ENCODE peak calls at places on chromosomes 6 and 20, in seven cellular contexts. E, Q, Z, R, L, D and S are unnamed samples.

GRCh38 chr6:110067837-110068591 is 89.9 kb downstream of the GPR6 start:
- DNase-seq in E (no peak), L (no peak), D (no peak), Z (no peak), R (no peak), Q (no peak), S (no peak)

GRCh38 chr6:167056370-167056769 is 57.2 kb downstream of the CEP43 start:
- DNase-seq in Z (no peak), R (no peak), L (no peak), Q (no peak), D (no peak), E (peak), S (no peak)

GRCh38 chr6:69835414-69836179 is 30.8 kb upstream of the COL19A1 start:
- DNase-seq in E (peak), D (peak), R (peak), L (peak), Z (no peak), Q (no peak), S (no peak)

GRCh38 chr20:52379723-52380336 is 188.3 kb upstream of the ZFP64 start:
- DNase-seq in Z (no peak), L (peak), D (peak), R (peak), E (no peak), Q (peak), S (no peak)

GRCh38 chr20:63538204-63539091 is 1.3 kb upstream of the PTK6 start:
- DNase-seq in L (peak), Q (peak), D (no peak), R (peak), Z (no peak), E (no peak), S (no peak)

GRCh38 chr6:138088307-138088744 is 18.9 kb downstream of the PERP start:
- DNase-seq in E (no peak), Q (no peak), L (no peak), Z (no peak), D (no peak), R (peak), S (no peak)

GRCh38 chr6:109121411-109121810 is 26.1 kb downstream of the CEP57L1 start:
- DNase-seq in E (no peak), R (no peak), L (no peak), Z (no peak), D (no peak), Q (no peak), S (no peak)

GRCh38 chr6:56399672-56400263 is 152.4 kb upstream of the COL21A1 start:
- DNase-seq in R (no peak), E (no peak), Q (no peak), Z (no peak), L (no peak), D (no peak), S (no peak)

GRCh38 chr6:88708197-88708744 is 255.1 kb downstream of the RNGTT start:
- DNase-seq in Q (no peak), D (no peak), Z (no peak), R (no peak), E (no peak), L (no peak), S (no peak)

GRCh38 chr20:64232794-64233193 is 22.8 kb upstream of the PCMTD2 start:
- DNase-seq in R (no peak), Z (no peak), L (no peak), E (no peak), D (no peak), Q (peak), S (no peak)

GRCh38 chr6:170404697-170405096 is 98.1 kb downstream of the FAM120B start:
- DNase-seq in E (no peak), Q (no peak), R (no peak), L (no peak), D (no peak), Z (no peak), S (no peak)

GRCh38 chr6:28941681-28942448 is 18.1 kb upstream of the TRIM27 start:
- DNase-seq in D (no peak), Q (no peak), Z (no peak), R (no peak), L (peak), E (no peak), S (no peak)

GRCh38 chr6:3484946-3485345 is 28.1 kb upstream of the SLC22A23 start:
- DNase-seq in D (no peak), Q (no peak), L (no peak), R (no peak), Z (no peak), E (no peak), S (no peak)

GRCh38 chr20:54980321-54980960 is 505.0 kb downstream of the DOK5 start:
- DNase-seq in Q (no peak), D (peak), Z (no peak), L (no peak), E (peak), R (no peak), S (no peak)

GRCh38 chr6:81075974-81076373 is 676.5 kb downstream of the TENT5A start:
- DNase-seq in L (peak), Z (no peak), D (peak), Q (no peak), E (no peak), R (no peak), S (peak)

GRCh38 chr6:138769102-138769676 is 4.4 kb upstream of the CCDC28A start:
- DNase-seq in Q (no peak), E (no peak), L (no peak), Z (no peak), D (no peak), R (no peak), S (no peak)

GRCh38 chr20:22862645-22863230 is 172.4 kb upstream of the SSTR4 start:
- DNase-seq in L (no peak), D (no peak), E (no peak), Q (no peak), R (peak), Z (no peak), S (no peak)

GRCh38 chr6:168093634-168094033 is 14.6 kb upstream of the FRMD1 start:
- DNase-seq in Q (peak), E (no peak), R (no peak), Z (no peak), D (no peak), L (no peak), S (no peak)

GRCh38 chr6:3410385-3411360 is 46.2 kb downstream of the SLC22A23 start:
- DNase-seq in E (no peak), R (no peak), Q (no peak), D (peak), L (peak), Z (no peak), S (peak)